ENCODE peak calls at places on chromosomes 11 and 22, in nine cellular contexts. O is activated CD8-positive, alpha-beta T cell treated with anti-CD3 and anti-CD28 coated beads for 36 hours; M is pancreas; Z is ovary; R is neural crest cell; P is dorsolateral prefrontal cortex; V is hepatocyte; J is tibial artery; F is AG10803. X is an unnamed sample.
A peak's percentile ranks its signal among the peaks of the same experiment; 100 is the strongest.

GRCh38 chr22:37021041-37021440 is 1.5 kb downstream of the MPST start:
- DNase-seq in V (no peak), F (no peak), M (no peak), O (no peak), P (no peak), J (no peak), Z (no peak), R (no peak), X (no peak)

GRCh38 chr11:123195182-123196059 is at the start of gene CLMP:
- DNase-seq in V (peak; percentile 81), Z (peak; percentile 76), O (peak; percentile 14), F (peak; percentile 66), M (no peak), J (peak; percentile 76), P (peak; percentile 36), R (no peak), X (no peak)

GRCh38 chr11:115360186-115360824 is 143.9 kb downstream of the CADM1 start:
- DNase-seq in J (no peak), Z (no peak), F (no peak), O (no peak), V (no peak), R (no peak), P (no peak), M (no peak), X (no peak)

GRCh38 chr11:64869571-64870175 is 8.7 kb downstream of the EHD1 start:
- DNase-seq in O (no peak), F (no peak), R (peak; percentile 45), J (no peak), P (no peak), V (no peak), Z (no peak), M (no peak), X (no peak)

GRCh38 chr11:110434952-110435779 is 5.4 kb downstream of the FDX1 start:
- DNase-seq in M (peak; percentile 28), P (no peak), V (no peak), F (no peak), R (no peak), O (peak; percentile 46), Z (no peak), J (no peak), X (no peak)

GRCh38 chr11:19398772-19399542 is 158.2 kb upstream of the E2F8 start:
- DNase-seq in M (peak; percentile 19), R (no peak), J (no peak), V (peak; percentile 15), F (peak; percentile 71), O (no peak), P (no peak), Z (peak; percentile 59), X (no peak)

GRCh38 chr11:925496-926301 is at the start of gene AP2A2:
- DNase-seq in M (peak; percentile 83), O (peak; percentile 90), P (peak; percentile 77), F (peak; percentile 90), Z (peak; percentile 88), J (peak; percentile 92), V (peak; percentile 98), R (peak; percentile 87), X (peak; percentile 98)

GRCh38 chr22:41668971-41669911 is 19.4 kb downstream of the SNU13 start:
- DNase-seq in O (no peak), V (no peak), R (no peak), M (no peak), J (peak; percentile 55), Z (no peak), P (no peak), F (peak; percentile 94), X (no peak)

GRCh38 chr11:100740440-100740839 is 53.4 kb downstream of the ARHGAP42 start:
- DNase-seq in O (no peak), M (no peak), Z (no peak), F (no peak), J (no peak), R (no peak), P (no peak), V (no peak), X (no peak)

GRCh38 chr11:125995313-125995712 is 49.5 kb downstream of the VSIG10L2 start:
- DNase-seq in V (no peak), J (no peak), Z (no peak), M (no peak), P (peak; percentile 30), O (peak; percentile 83), R (no peak), F (no peak), X (no peak)

GRCh38 chr11:101254037-101254436 is 124.4 kb upstream of the PGR start:
- DNase-seq in V (no peak), R (no peak), P (no peak), J (no peak), M (no peak), Z (no peak), O (no peak), F (no peak), X (no peak)

GRCh38 chr11:5809122-5809519 is 397 bp downstream of the OR52N2 start:
- DNase-seq in Z (no peak), F (no peak), P (no peak), J (no peak), O (peak; percentile 3), V (peak; percentile 10), M (no peak), R (no peak), X (no peak)

GRCh38 chr11:5807580-5807979 is 1.1 kb upstream of the OR52N2 start:
- DNase-seq in P (no peak), J (no peak), O (peak; percentile 7), R (no peak), Z (no peak), V (no peak), M (no peak), F (no peak), X (no peak)

GRCh38 chr11:5809905-5810792 is 1.4 kb downstream of the OR52N2 start:
- DNase-seq in Z (no peak), P (no peak), J (no peak), R (no peak), V (no peak), F (no peak), O (no peak), M (no peak), X (no peak)

GRCh38 chr11:5803982-5804381 is 4.7 kb upstream of the OR52N2 start:
- DNase-seq in P (no peak), R (no peak), Z (no peak), J (no peak), V (no peak), M (no peak), O (no peak), F (no peak), X (no peak)

GRCh38 chr11:5808500-5809121 is at the start of gene OR52N2:
- DNase-seq in M (peak; percentile 76), R (peak; percentile 82), P (peak; percentile 67), F (peak; percentile 65), Z (peak; percentile 76), J (peak; percentile 82), O (peak; percentile 79), V (peak; percentile 84), X (no peak)
- TF ChIP-seq CTCF in M (peak; percentile 50), R (peak; percentile 90), P (peak; percentile 79), F (peak; percentile 89), Z (peak; percentile 54), J (peak; percentile 77), O (peak; percentile 74), V (peak; percentile 91), X (peak; percentile 92)

GRCh38 chr11:45208135-45208534 is 61.7 kb downstream of the PRDM11 start:
- DNase-seq in V (no peak), O (no peak), F (no peak), M (no peak), J (no peak), P (no peak), Z (no peak), R (no peak), X (no peak)

GRCh38 chr11:45209480-45209879 is 63.0 kb downstream of the PRDM11 start:
- DNase-seq in M (no peak), P (no peak), Z (no peak), J (no peak), O (no peak), F (no peak), V (no peak), R (no peak), X (no peak)

GRCh38 chr11:45205978-45206377 is 59.5 kb downstream of the PRDM11 start:
- DNase-seq in J (no peak), Z (no peak), O (no peak), P (no peak), M (no peak), R (no peak), F (no peak), V (no peak), X (no peak)

GRCh38 chr11:45209000-45209399 is 62.6 kb downstream of the PRDM11 start:
- DNase-seq in P (no peak), M (no peak), F (no peak), Z (peak; percentile 27), O (no peak), J (no peak), R (no peak), V (no peak), X (no peak)

DNA sequence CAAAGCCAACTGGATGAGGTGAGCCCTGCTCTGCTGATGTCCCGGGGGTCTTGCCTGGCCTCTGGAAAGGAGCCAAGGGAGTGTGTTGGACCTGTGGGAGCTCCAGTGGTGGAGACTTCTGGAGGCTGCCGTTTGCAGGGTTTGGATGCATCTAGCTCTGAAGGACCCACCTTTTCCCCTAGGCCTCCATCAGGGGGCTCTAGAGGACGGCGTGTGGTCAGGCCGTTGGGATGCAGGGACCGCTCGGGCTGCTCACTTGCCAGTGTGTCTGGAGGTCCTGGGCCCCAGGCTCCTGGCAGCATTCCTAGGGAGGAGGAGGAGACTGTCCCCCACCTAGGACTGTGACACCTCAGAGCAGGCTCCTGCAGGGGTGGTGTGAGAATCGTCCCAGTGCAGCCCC is 58.3 kb downstream of the PRDM11 start:
- DNase-seq in P (no peak), O (no peak), J (no peak), Z (no peak), R (no peak), V (no peak), M (no peak), F (no peak), X (no peak)
- TF ChIP-seq CTCF in P (no peak), O (no peak), J (no peak), Z (no peak), R (no peak), V (peak; percentile 21), M (no peak), F (no peak), X (no peak)

DNA sequence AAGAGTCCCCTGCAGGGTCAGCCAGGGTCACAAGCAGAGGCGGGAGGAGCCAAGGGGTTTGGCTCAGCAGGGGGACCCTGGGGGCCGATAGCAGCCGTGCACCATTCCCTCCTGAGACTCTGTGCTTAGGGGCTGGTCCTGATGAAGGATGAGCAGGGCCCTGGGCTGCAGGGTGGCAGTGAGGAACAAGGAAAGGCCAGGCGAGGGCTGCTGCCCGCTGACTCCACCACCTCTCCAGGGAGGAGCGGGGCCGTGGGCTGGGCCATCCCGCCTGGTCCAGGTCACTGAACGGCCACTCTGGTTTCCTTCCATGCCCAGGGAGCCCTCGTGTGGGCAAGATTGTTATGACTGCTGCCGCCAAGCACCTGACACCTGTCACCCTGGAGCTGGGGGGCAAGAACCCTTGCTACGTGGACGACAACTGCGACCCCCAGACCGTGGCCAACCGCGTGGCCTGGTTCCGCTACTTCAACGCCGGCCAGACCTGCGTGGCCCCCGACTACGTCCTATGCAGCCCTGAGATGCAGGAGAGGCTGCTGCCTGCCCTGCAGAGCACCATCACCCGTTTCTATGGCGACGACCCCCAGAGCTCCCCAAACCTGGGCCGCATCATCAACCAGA is 9.2 kb upstream of the NDUFS8 start:
- DNase-seq in F (no peak), O (no peak), J (no peak), P (no peak), Z (no peak), R (no peak), V (peak; percentile 68), M (no peak), X (no peak)
- TF ChIP-seq CTCF in F (no peak), O (no peak), J (no peak), P (no peak), Z (no peak), R (peak; percentile 32), V (peak; percentile 38), M (no peak), X (peak; percentile 44)

GRCh38 chr22:43293259-43293658 is 49.9 kb downstream of the SCUBE1 start:
- DNase-seq in Z (no peak), R (no peak), M (no peak), F (peak; percentile 56), J (no peak), O (no peak), P (no peak), V (no peak), X (no peak)
- TF ChIP-seq CTCF in Z (no peak), R (no peak), M (no peak), F (no peak), J (no peak), O (no peak), P (no peak), V (no peak), X (no peak)

X was measured in osteocyte.